ENCODE peak calls at places on chromosome 17, in six cellular contexts. One of them, this sample, is unnamed. For H3K27me3 and H4K20me1, the result is how much of the 10 kb centered on the place peaks cover.

GRCh38 chr17:42329025-42329976 is 41.0 kb downstream of the STAT5A start:
- DNase-seq in MM.1S: no peak
- DNase-seq in SK-N-SH: no peak
- DNase-seq in GM23338: peak
- DNase-seq in PC-3: no peak
- DNase-seq in GM23248: peak
- DNase-seq in this sample: peak

GRCh38 chr17:66777689-66778225 is 57.2 kb upstream of the CACNG5 start:
- DNase-seq in SK-N-SH: no peak
- DNase-seq in GM23248: peak
- DNase-seq in PC-3: no peak
- DNase-seq in MM.1S: no peak
- DNase-seq in GM23338: peak
- DNase-seq in this sample: peak

GRCh38 chr17:67867591-67867990 is 42.3 kb downstream of the BPTF start:
- DNase-seq in GM23338: no peak
- DNase-seq in GM23248: no peak
- DNase-seq in SK-N-SH: no peak
- DNase-seq in PC-3: no peak
- DNase-seq in MM.1S: no peak
- DNase-seq in this sample: no peak

GRCh38 chr17:18978050-18978449 is 26.1 kb downstream of the SLC5A10 start:
- DNase-seq in SK-N-SH: no peak
- DNase-seq in GM23338: no peak
- DNase-seq in PC-3: no peak
- DNase-seq in MM.1S: no peak
- DNase-seq in GM23248: no peak
- DNase-seq in this sample: no peak

GRCh38 chr17:50274142-50274944 is at the start of gene TMEM92:
- DNase-seq in GM23248: peak
- DNase-seq in PC-3: peak
- DNase-seq in GM23338: peak
- DNase-seq in SK-N-SH: peak
- DNase-seq in MM.1S: no peak
- DNase-seq in this sample: peak

GRCh38 chr17:67994827-67995567 is 1.3 kb downstream of the C17orf58 start:
- DNase-seq in PC-3: peak
- DNase-seq in MM.1S: no peak
- DNase-seq in GM23338: no peak
- DNase-seq in GM23248: peak
- DNase-seq in SK-N-SH: peak
- DNase-seq in this sample: no peak

GRCh38 chr17:56756536-56756935 is 77.2 kb downstream of the C17orf67 start:
- DNase-seq in GM23248: peak
- DNase-seq in SK-N-SH: no peak
- DNase-seq in MM.1S: no peak
- DNase-seq in GM23338: no peak
- DNase-seq in PC-3: peak
- DNase-seq in this sample: no peak

GRCh38 chr17:67227488-67227887 is 17.5 kb downstream of the HELZ start:
- DNase-seq in MM.1S: no peak
- DNase-seq in GM23248: peak
- DNase-seq in PC-3: no peak
- DNase-seq in GM23338: no peak
- DNase-seq in SK-N-SH: no peak
- DNase-seq in this sample: no peak

GRCh38 chr17:48587276-48588073 is 2.6 kb downstream of the HOXB3 start:
- DNase-seq in GM23248: no peak
- DNase-seq in GM23338: no peak
- DNase-seq in PC-3: no peak
- DNase-seq in SK-N-SH: no peak
- DNase-seq in MM.1S: no peak
- DNase-seq in this sample: no peak

GRCh38 chr17:17129466-17129865 is 76.7 kb downstream of the PLD6 start:
- DNase-seq in GM23248: no peak
- DNase-seq in SK-N-SH: no peak
- DNase-seq in GM23338: no peak
- DNase-seq in PC-3: peak
- DNase-seq in MM.1S: no peak
- DNase-seq in this sample: no peak

DNA sequence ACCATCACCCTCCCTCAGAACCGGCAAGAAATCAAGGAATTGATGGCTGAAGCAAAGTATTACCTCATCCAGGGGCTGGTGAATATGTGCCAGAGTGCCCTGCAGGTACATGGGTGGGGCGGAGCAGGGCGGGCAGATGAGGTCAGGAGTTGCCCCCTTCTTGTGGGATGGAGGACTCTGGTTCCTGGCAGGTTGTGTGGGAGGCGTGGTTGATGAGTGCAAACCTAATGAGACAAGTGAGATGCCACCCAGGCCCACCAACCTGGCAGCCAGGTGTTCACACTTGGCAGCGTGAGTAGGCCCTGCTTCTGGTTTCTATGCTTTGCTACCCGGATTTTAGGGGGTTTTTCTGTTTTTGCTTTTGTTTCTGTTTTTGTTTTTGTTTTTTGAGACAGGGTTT is 4.8 kb downstream of the TNFAIP1 start:
- DNase-seq in MM.1S: no peak
- DNase-seq in GM23338: no peak
- DNase-seq in PC-3: no peak
- DNase-seq in SK-N-SH: no peak
- DNase-seq in GM23248: no peak
- DNase-seq in this sample: no peak
- H3K27me3 ChIP-seq in MM.1S: under half
- H3K27me3 ChIP-seq in GM23338: under half
- H3K27me3 ChIP-seq in PC-3: under half
- H3K27me3 ChIP-seq in SK-N-SH: under half
- H3K27me3 ChIP-seq in GM23248: under half
- H3K27me3 ChIP-seq in this sample: under half

GRCh38 chr17:11852911-11853310 is 144.4 kb downstream of the ZNF18 start:
- DNase-seq in SK-N-SH: no peak
- DNase-seq in PC-3: peak
- DNase-seq in MM.1S: no peak
- DNase-seq in GM23338: no peak
- DNase-seq in GM23248: peak
- DNase-seq in this sample: no peak
- H4K20me1 ChIP-seq in SK-N-SH: under half
- H4K20me1 ChIP-seq in PC-3: under half
- H4K20me1 ChIP-seq in MM.1S: under half
- H4K20me1 ChIP-seq in GM23338: under half
- H4K20me1 ChIP-seq in GM23248: under half
- H4K20me1 ChIP-seq in this sample: under half

GRCh38 chr17:79646721-79647455 is 36.0 kb upstream of the RBFOX3 start:
- DNase-seq in PC-3: no peak
- DNase-seq in GM23338: no peak
- DNase-seq in GM23248: no peak
- DNase-seq in SK-N-SH: peak
- DNase-seq in MM.1S: no peak
- DNase-seq in this sample: no peak

GRCh38 chr17:79645022-79645776 is 34.3 kb upstream of the RBFOX3 start:
- DNase-seq in GM23248: no peak
- DNase-seq in SK-N-SH: peak
- DNase-seq in MM.1S: no peak
- DNase-seq in GM23338: no peak
- DNase-seq in PC-3: no peak
- DNase-seq in this sample: no peak

GRCh38 chr17:79647456-79647915 is 36.6 kb upstream of the RBFOX3 start:
- DNase-seq in GM23248: no peak
- DNase-seq in SK-N-SH: peak
- DNase-seq in PC-3: no peak
- DNase-seq in GM23338: no peak
- DNase-seq in MM.1S: no peak
- DNase-seq in this sample: no peak

GRCh38 chr17:79644617-79645016 is 33.8 kb upstream of the RBFOX3 start:
- DNase-seq in GM23248: no peak
- DNase-seq in PC-3: no peak
- DNase-seq in MM.1S: no peak
- DNase-seq in GM23338: no peak
- DNase-seq in SK-N-SH: no peak
- DNase-seq in this sample: no peak

GRCh38 chr17:79645777-79646088 is 34.9 kb upstream of the RBFOX3 start:
- DNase-seq in PC-3: no peak
- DNase-seq in MM.1S: no peak
- DNase-seq in SK-N-SH: no peak
- DNase-seq in GM23338: no peak
- DNase-seq in GM23248: no peak
- DNase-seq in this sample: no peak
- TF ChIP-seq EZH2phosphoT487 in PC-3: no peak
- TF ChIP-seq EZH2phosphoT487 in MM.1S: no peak
- TF ChIP-seq EZH2phosphoT487 in SK-N-SH: no peak
- TF ChIP-seq EZH2phosphoT487 in GM23338: no peak
- TF ChIP-seq EZH2phosphoT487 in GM23248: no peak
- TF ChIP-seq EZH2phosphoT487 in this sample: no peak

GRCh38 chr17:74190807-74191206 is 12.7 kb upstream of the RPL38 start:
- DNase-seq in GM23248: peak
- DNase-seq in PC-3: peak
- DNase-seq in MM.1S: no peak
- DNase-seq in SK-N-SH: no peak
- DNase-seq in GM23338: peak
- DNase-seq in this sample: peak
- H3K27me3 ChIP-seq in GM23248: under half
- H3K27me3 ChIP-seq in PC-3: under half
- H3K27me3 ChIP-seq in MM.1S: half or more
- H3K27me3 ChIP-seq in SK-N-SH: under half
- H3K27me3 ChIP-seq in GM23338: under half
- H3K27me3 ChIP-seq in this sample: under half

DNA sequence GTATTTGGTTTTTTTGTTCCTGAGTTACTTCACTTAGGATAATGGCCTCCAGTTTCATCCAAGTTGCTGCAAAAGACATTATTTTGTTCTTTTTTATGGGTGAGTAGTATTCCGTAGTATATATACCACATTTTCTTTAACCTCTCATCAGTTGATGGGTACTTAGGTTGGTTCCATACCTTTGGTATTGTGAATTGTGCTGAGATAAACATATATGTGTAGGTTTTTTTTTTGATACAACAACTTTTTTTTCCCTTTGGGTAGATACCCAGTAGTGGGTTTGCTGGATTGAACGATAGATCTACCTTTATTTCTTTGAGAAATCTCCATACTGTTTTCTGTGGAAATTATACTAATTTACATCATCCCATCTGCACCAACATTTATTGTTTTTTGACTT is 6.8 kb downstream of the EFCAB13 start:
- DNase-seq in SK-N-SH: no peak
- DNase-seq in GM23248: no peak
- DNase-seq in GM23338: no peak
- DNase-seq in PC-3: no peak
- DNase-seq in MM.1S: no peak
- DNase-seq in this sample: no peak
- H4K20me1 ChIP-seq in SK-N-SH: under half
- H4K20me1 ChIP-seq in GM23248: under half
- H4K20me1 ChIP-seq in GM23338: under half
- H4K20me1 ChIP-seq in PC-3: under half
- H4K20me1 ChIP-seq in MM.1S: under half
- H4K20me1 ChIP-seq in this sample: under half

GRCh38 chr17:72222571-72222970 is 101.8 kb downstream of the SOX9 start:
- DNase-seq in MM.1S: no peak
- DNase-seq in PC-3: no peak
- DNase-seq in GM23338: peak
- DNase-seq in GM23248: no peak
- DNase-seq in SK-N-SH: no peak
- DNase-seq in this sample: no peak
- TF ChIP-seq EZH2phosphoT487 in MM.1S: no peak
- TF ChIP-seq EZH2phosphoT487 in PC-3: no peak
- TF ChIP-seq EZH2phosphoT487 in GM23338: no peak
- TF ChIP-seq EZH2phosphoT487 in GM23248: no peak
- TF ChIP-seq EZH2phosphoT487 in SK-N-SH: no peak
- TF ChIP-seq EZH2phosphoT487 in this sample: no peak

GRCh38 chr17:45808845-45809244 is 24.7 kb downstream of the CRHR1 start:
- DNase-seq in PC-3: no peak
- DNase-seq in SK-N-SH: no peak
- DNase-seq in GM23338: no peak
- DNase-seq in MM.1S: no peak
- DNase-seq in GM23248: no peak
- DNase-seq in this sample: no peak
- H3K27me3 ChIP-seq in PC-3: under half
- H3K27me3 ChIP-seq in SK-N-SH: under half
- H3K27me3 ChIP-seq in GM23338: under half
- H3K27me3 ChIP-seq in MM.1S: half or more
- H3K27me3 ChIP-seq in GM23248: under half
- H3K27me3 ChIP-seq in this sample: under half

GRCh38 chr17:46184696-46185095 is 8.5 kb downstream of the KANSL1 start:
- DNase-seq in PC-3: no peak
- DNase-seq in GM23338: no peak
- DNase-seq in SK-N-SH: no peak
- DNase-seq in GM23248: no peak
- DNase-seq in MM.1S: no peak
- DNase-seq in this sample: no peak
- H4K20me1 ChIP-seq in PC-3: half or more
- H4K20me1 ChIP-seq in GM23338: half or more
- H4K20me1 ChIP-seq in SK-N-SH: half or more
- H4K20me1 ChIP-seq in GM23248: half or more
- H4K20me1 ChIP-seq in MM.1S: under half
- H4K20me1 ChIP-seq in this sample: half or more